ENCODE peak calls at places on chromosomes 5 and 9, in four cellular contexts. One of them, this sample, is unnamed.
A peak's percentile ranks its signal among the peaks of the same experiment; 100 is the strongest.

GRCh38 chr5:40082313-40082712 is 597.4 kb upstream of the PTGER4 start:
- DNase-seq in NCI-H446: no peak
- DNase-seq in activated CD4-positive, alpha-beta T cell treated with anti-CD3 and anti-CD28 coated beads for 48 hours: no peak
- DNase-seq in stimulated activated CD8-positive, alpha-beta memory T cell treated with anti-CD3 and anti-CD28 coated beads, Interleukin-12 subunit alpha, Interleukin-12 subunit beta, amount 100 ng/mL, for 1 hour: no peak
- DNase-seq in this sample: no peak

GRCh38 chr5:88085462-88085861 is 183.2 kb downstream of the TMEM161B start:
- DNase-seq in NCI-H446: no peak
- DNase-seq in activated CD4-positive, alpha-beta T cell treated with anti-CD3 and anti-CD28 coated beads for 48 hours: no peak
- DNase-seq in stimulated activated CD8-positive, alpha-beta memory T cell treated with anti-CD3 and anti-CD28 coated beads, Interleukin-12 subunit alpha, Interleukin-12 subunit beta, amount 100 ng/mL, for 1 hour: no peak
- DNase-seq in this sample: no peak

GRCh38 chr5:150484964-150485769 is 22.8 kb upstream of the NDST1 start:
- DNase-seq in NCI-H446: no peak
- DNase-seq in stimulated activated CD8-positive, alpha-beta memory T cell treated with anti-CD3 and anti-CD28 coated beads, Interleukin-12 subunit alpha, Interleukin-12 subunit beta, amount 100 ng/mL, for 1 hour: no peak
- DNase-seq in activated CD4-positive, alpha-beta T cell treated with anti-CD3 and anti-CD28 coated beads for 48 hours: no peak
- DNase-seq in this sample: peak; percentile 60

GRCh38 chr9:21746550-21746949 is 55.9 kb upstream of the MTAP start:
- DNase-seq in stimulated activated CD8-positive, alpha-beta memory T cell treated with anti-CD3 and anti-CD28 coated beads, Interleukin-12 subunit alpha, Interleukin-12 subunit beta, amount 100 ng/mL, for 1 hour: no peak
- DNase-seq in NCI-H446: no peak
- DNase-seq in activated CD4-positive, alpha-beta T cell treated with anti-CD3 and anti-CD28 coated beads for 48 hours: no peak
- DNase-seq in this sample: no peak

GRCh38 chr9:99169982-99170761 is 51.6 kb downstream of the ALG2 start:
- DNase-seq in activated CD4-positive, alpha-beta T cell treated with anti-CD3 and anti-CD28 coated beads for 48 hours: no peak
- DNase-seq in stimulated activated CD8-positive, alpha-beta memory T cell treated with anti-CD3 and anti-CD28 coated beads, Interleukin-12 subunit alpha, Interleukin-12 subunit beta, amount 100 ng/mL, for 1 hour: no peak
- DNase-seq in NCI-H446: no peak
- DNase-seq in this sample: peak; percentile 87

GRCh38 chr5:116374434-116374852 is 200.2 kb downstream of the SEMA6A start:
- DNase-seq in activated CD4-positive, alpha-beta T cell treated with anti-CD3 and anti-CD28 coated beads for 48 hours: no peak
- DNase-seq in NCI-H446: no peak
- DNase-seq in stimulated activated CD8-positive, alpha-beta memory T cell treated with anti-CD3 and anti-CD28 coated beads, Interleukin-12 subunit alpha, Interleukin-12 subunit beta, amount 100 ng/mL, for 1 hour: no peak
- DNase-seq in this sample: no peak

GRCh38 chr5:77563475-77563874 is 71.4 kb upstream of the WDR41 start:
- DNase-seq in NCI-H446: no peak
- DNase-seq in stimulated activated CD8-positive, alpha-beta memory T cell treated with anti-CD3 and anti-CD28 coated beads, Interleukin-12 subunit alpha, Interleukin-12 subunit beta, amount 100 ng/mL, for 1 hour: no peak
- DNase-seq in activated CD4-positive, alpha-beta T cell treated with anti-CD3 and anti-CD28 coated beads for 48 hours: no peak
- DNase-seq in this sample: no peak

GRCh38 chr5:1486271-1486670 is 37.5 kb downstream of the LPCAT1 start:
- DNase-seq in NCI-H446: no peak
- DNase-seq in activated CD4-positive, alpha-beta T cell treated with anti-CD3 and anti-CD28 coated beads for 48 hours: no peak
- DNase-seq in stimulated activated CD8-positive, alpha-beta memory T cell treated with anti-CD3 and anti-CD28 coated beads, Interleukin-12 subunit alpha, Interleukin-12 subunit beta, amount 100 ng/mL, for 1 hour: no peak
- DNase-seq in this sample: no peak

GRCh38 chr9:128554155-128554862 is 1.9 kb downstream of the SPTAN1 start:
- DNase-seq in stimulated activated CD8-positive, alpha-beta memory T cell treated with anti-CD3 and anti-CD28 coated beads, Interleukin-12 subunit alpha, Interleukin-12 subunit beta, amount 100 ng/mL, for 1 hour: no peak
- DNase-seq in NCI-H446: no peak
- DNase-seq in activated CD4-positive, alpha-beta T cell treated with anti-CD3 and anti-CD28 coated beads for 48 hours: peak; percentile 57
- DNase-seq in this sample: peak; percentile 35

GRCh38 chr9:79661279-79661678 is 89.5 kb downstream of the TLE4 start:
- DNase-seq in activated CD4-positive, alpha-beta T cell treated with anti-CD3 and anti-CD28 coated beads for 48 hours: no peak
- DNase-seq in stimulated activated CD8-positive, alpha-beta memory T cell treated with anti-CD3 and anti-CD28 coated beads, Interleukin-12 subunit alpha, Interleukin-12 subunit beta, amount 100 ng/mL, for 1 hour: no peak
- DNase-seq in NCI-H446: no peak
- DNase-seq in this sample: peak; percentile 51

GRCh38 chr9:2838356-2838983 is 5.4 kb downstream of the PUM3 start:
- DNase-seq in activated CD4-positive, alpha-beta T cell treated with anti-CD3 and anti-CD28 coated beads for 48 hours: no peak
- DNase-seq in stimulated activated CD8-positive, alpha-beta memory T cell treated with anti-CD3 and anti-CD28 coated beads, Interleukin-12 subunit alpha, Interleukin-12 subunit beta, amount 100 ng/mL, for 1 hour: no peak
- DNase-seq in NCI-H446: no peak
- DNase-seq in this sample: no peak

GRCh38 chr5:9733456-9733855 is 103.3 kb upstream of the TAS2R1 start:
- DNase-seq in stimulated activated CD8-positive, alpha-beta memory T cell treated with anti-CD3 and anti-CD28 coated beads, Interleukin-12 subunit alpha, Interleukin-12 subunit beta, amount 100 ng/mL, for 1 hour: no peak
- DNase-seq in NCI-H446: no peak
- DNase-seq in activated CD4-positive, alpha-beta T cell treated with anti-CD3 and anti-CD28 coated beads for 48 hours: no peak
- DNase-seq in this sample: no peak

GRCh38 chr5:175520321-175520720 is 42.0 kb downstream of the SFXN1 start:
- DNase-seq in NCI-H446: no peak
- DNase-seq in activated CD4-positive, alpha-beta T cell treated with anti-CD3 and anti-CD28 coated beads for 48 hours: peak; percentile 75
- DNase-seq in stimulated activated CD8-positive, alpha-beta memory T cell treated with anti-CD3 and anti-CD28 coated beads, Interleukin-12 subunit alpha, Interleukin-12 subunit beta, amount 100 ng/mL, for 1 hour: no peak
- DNase-seq in this sample: no peak

GRCh38 chr5:932628-933250 is 40.1 kb downstream of the TRIP13 start:
- DNase-seq in NCI-H446: no peak
- DNase-seq in stimulated activated CD8-positive, alpha-beta memory T cell treated with anti-CD3 and anti-CD28 coated beads, Interleukin-12 subunit alpha, Interleukin-12 subunit beta, amount 100 ng/mL, for 1 hour: no peak
- DNase-seq in activated CD4-positive, alpha-beta T cell treated with anti-CD3 and anti-CD28 coated beads for 48 hours: peak; percentile 17
- DNase-seq in this sample: no peak

GRCh38 chr9:33464045-33464636 is 9.6 kb downstream of the NOL6 start:
- DNase-seq in activated CD4-positive, alpha-beta T cell treated with anti-CD3 and anti-CD28 coated beads for 48 hours: no peak
- DNase-seq in stimulated activated CD8-positive, alpha-beta memory T cell treated with anti-CD3 and anti-CD28 coated beads, Interleukin-12 subunit alpha, Interleukin-12 subunit beta, amount 100 ng/mL, for 1 hour: no peak
- DNase-seq in NCI-H446: no peak
- DNase-seq in this sample: no peak

GRCh38 chr5:60036539-60036938 is 143.0 kb upstream of the PDE4D start:
- DNase-seq in stimulated activated CD8-positive, alpha-beta memory T cell treated with anti-CD3 and anti-CD28 coated beads, Interleukin-12 subunit alpha, Interleukin-12 subunit beta, amount 100 ng/mL, for 1 hour: no peak
- DNase-seq in activated CD4-positive, alpha-beta T cell treated with anti-CD3 and anti-CD28 coated beads for 48 hours: no peak
- DNase-seq in NCI-H446: no peak
- DNase-seq in this sample: no peak

GRCh38 chr5:91151947-91152346 is 231.2 kb downstream of the ARRDC3 start:
- DNase-seq in NCI-H446: no peak
- DNase-seq in stimulated activated CD8-positive, alpha-beta memory T cell treated with anti-CD3 and anti-CD28 coated beads, Interleukin-12 subunit alpha, Interleukin-12 subunit beta, amount 100 ng/mL, for 1 hour: no peak
- DNase-seq in activated CD4-positive, alpha-beta T cell treated with anti-CD3 and anti-CD28 coated beads for 48 hours: no peak
- DNase-seq in this sample: no peak

GRCh38 chr5:77266291-77266690 is 55.8 kb downstream of the PDE8B start:
- DNase-seq in NCI-H446: no peak
- DNase-seq in stimulated activated CD8-positive, alpha-beta memory T cell treated with anti-CD3 and anti-CD28 coated beads, Interleukin-12 subunit alpha, Interleukin-12 subunit beta, amount 100 ng/mL, for 1 hour: no peak
- DNase-seq in activated CD4-positive, alpha-beta T cell treated with anti-CD3 and anti-CD28 coated beads for 48 hours: no peak
- DNase-seq in this sample: no peak

GRCh38 chr9:119441832-119442231 is 72.6 kb upstream of the BRINP1 start:
- DNase-seq in stimulated activated CD8-positive, alpha-beta memory T cell treated with anti-CD3 and anti-CD28 coated beads, Interleukin-12 subunit alpha, Interleukin-12 subunit beta, amount 100 ng/mL, for 1 hour: no peak
- DNase-seq in activated CD4-positive, alpha-beta T cell treated with anti-CD3 and anti-CD28 coated beads for 48 hours: no peak
- DNase-seq in NCI-H446: no peak
- DNase-seq in this sample: no peak

GRCh38 chr5:147464211-147464610 is 45.7 kb downstream of the DPYSL3 start:
- DNase-seq in activated CD4-positive, alpha-beta T cell treated with anti-CD3 and anti-CD28 coated beads for 48 hours: no peak
- DNase-seq in stimulated activated CD8-positive, alpha-beta memory T cell treated with anti-CD3 and anti-CD28 coated beads, Interleukin-12 subunit alpha, Interleukin-12 subunit beta, amount 100 ng/mL, for 1 hour: no peak
- DNase-seq in NCI-H446: no peak
- DNase-seq in this sample: peak; percentile 39

GRCh38 chr5:169426674-169427250 is 125.8 kb upstream of the SLIT3 start:
- DNase-seq in stimulated activated CD8-positive, alpha-beta memory T cell treated with anti-CD3 and anti-CD28 coated beads, Interleukin-12 subunit alpha, Interleukin-12 subunit beta, amount 100 ng/mL, for 1 hour: no peak
- DNase-seq in NCI-H446: no peak
- DNase-seq in activated CD4-positive, alpha-beta T cell treated with anti-CD3 and anti-CD28 coated beads for 48 hours: no peak
- DNase-seq in this sample: no peak

GRCh38 chr9:37026085-37026935 is 7.8 kb downstream of the PAX5 start:
- DNase-seq in activated CD4-positive, alpha-beta T cell treated with anti-CD3 and anti-CD28 coated beads for 48 hours: no peak
- DNase-seq in stimulated activated CD8-positive, alpha-beta memory T cell treated with anti-CD3 and anti-CD28 coated beads, Interleukin-12 subunit alpha, Interleukin-12 subunit beta, amount 100 ng/mL, for 1 hour: no peak
- DNase-seq in NCI-H446: no peak
- DNase-seq in this sample: peak; percentile 33

This sample was measured in SK-N-DZ.